ENCODE peak calls at places on chromosome 22, in six cellular contexts. I is H1; U is mucosa of descending colon; N is CD8-positive, alpha-beta T cell; C is AG04450; X is CD8-positive, alpha-beta memory T cell. W is an unnamed sample. For H3K9me3, the result is how much of the 10 kb centered on the place peaks cover.

GRCh38 chr22:21624120-21624879 is 5.5 kb downstream of the YDJC start:
- DNase-seq in I (peak), U (peak), N (no peak), C (no peak), X (peak), W (peak)

GRCh38 chr22:31496735-31497146 is 405 bp downstream of the SFI1 start:
- DNase-seq in I (no peak), U (no peak), N (peak), C (no peak), X (no peak), W (peak)

GRCh38 chr22:44108806-44109385 is 71.8 kb upstream of the PARVG start:
- DNase-seq in I (no peak), U (no peak), N (no peak), C (no peak), X (no peak), W (no peak)

GRCh38 chr22:29949872-29950271 is 66.9 kb downstream of the MTMR3 start:
- DNase-seq in I (no peak), U (no peak), N (no peak), C (no peak), X (no peak), W (no peak)

GRCh38 chr22:40394607-40395006 is 24.2 kb downstream of the SGSM3 start:
- DNase-seq in I (no peak), U (no peak), N (no peak), C (no peak), X (no peak), W (no peak)

GRCh38 chr22:34760276-34761008 is 305.5 kb upstream of the ISX start:
- DNase-seq in I (no peak), U (no peak), N (no peak), C (no peak), X (no peak), W (no peak)

GRCh38 chr22:33451851-33452469 is 393.8 kb upstream of the SYN3 start:
- DNase-seq in I (no peak), U (no peak), N (no peak), C (no peak), X (no peak), W (no peak)

GRCh38 chr22:37172266-37173245 is 15.5 kb downstream of the C1QTNF6 start:
- DNase-seq in I (no peak), U (no peak), N (no peak), C (no peak), X (no peak), W (no peak)

GRCh38 chr22:40572976-40573375 is 63.5 kb downstream of the MRTFA start:
- DNase-seq in I (no peak), U (no peak), N (no peak), C (no peak), X (no peak), W (no peak)

DNA sequence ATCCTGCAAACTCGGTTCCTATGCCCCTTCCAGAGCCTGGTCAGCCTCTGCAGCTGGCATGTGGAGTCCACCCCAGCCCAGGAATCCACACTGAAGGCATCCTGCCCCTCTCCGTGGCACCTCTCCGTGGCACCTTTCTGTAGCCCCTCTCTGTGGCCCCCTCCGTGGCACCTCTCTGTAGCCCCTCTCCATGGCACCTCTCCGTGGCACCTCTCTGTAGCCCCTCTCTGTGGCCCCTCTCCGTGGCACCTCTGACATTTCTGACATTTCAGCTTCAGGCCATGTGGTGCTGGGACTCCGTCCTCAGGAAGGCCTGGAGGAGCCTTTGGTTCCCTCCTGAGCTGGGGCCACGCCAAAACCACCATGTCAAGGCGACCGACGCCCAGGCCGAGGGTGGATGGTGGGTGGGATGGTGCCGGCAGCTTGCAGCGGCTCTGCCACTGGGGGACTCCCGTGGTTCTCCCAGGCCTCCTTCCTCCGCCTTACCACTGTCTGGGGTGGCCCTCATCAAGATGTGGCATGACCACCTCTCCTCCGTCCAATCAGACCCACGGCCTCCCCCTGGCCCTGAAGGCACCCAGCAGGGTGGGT is 1518.5 kb downstream of the BRD1 start:
- DNase-seq in I (no peak), U (no peak), N (no peak), C (no peak), X (no peak), W (no peak)
- H3K9me3 ChIP-seq in I (under half), U (under half), N (under half), C (half or more), X (under half), W (under half)

GRCh38 chr22:47304191-47304831 is 541.9 kb downstream of the TBC1D22A start:
- DNase-seq in I (no peak), U (no peak), N (no peak), C (no peak), X (no peak), W (no peak)
- H3K9me3 ChIP-seq in I (half or more), U (under half), N (under half), C (under half), X (under half), W (under half)

DNA sequence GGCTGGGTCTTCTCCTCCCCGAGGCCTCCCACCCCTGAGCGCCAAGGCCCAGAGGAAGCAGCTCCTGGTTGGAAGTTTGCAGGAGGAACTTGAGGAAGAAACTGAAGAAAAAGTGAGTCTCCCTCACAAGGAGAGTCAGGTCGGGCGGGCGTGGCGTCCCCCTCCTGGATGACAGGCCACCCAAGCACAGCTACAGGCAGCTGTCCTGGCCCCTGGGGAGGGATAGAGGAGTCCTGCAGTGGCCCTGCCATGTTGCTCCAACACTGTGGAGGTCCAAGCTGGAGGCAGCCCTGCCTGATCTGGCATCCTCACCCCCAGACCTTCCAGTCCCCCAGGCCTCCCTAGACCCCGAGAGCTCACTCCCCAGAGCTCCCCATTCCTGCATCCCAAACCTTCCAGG is 1150.1 kb downstream of the BRD1 start:
- DNase-seq in I (no peak), U (no peak), N (no peak), C (no peak), X (no peak), W (no peak)
- H3K9me3 ChIP-seq in I (under half), U (under half), N (under half), C (half or more), X (under half), W (under half)

GRCh38 chr22:45246060-45246985 is 5.6 kb upstream of the KIAA0930 start:
- DNase-seq in I (no peak), U (peak), N (no peak), C (peak), X (no peak), W (no peak)
- H3K9me3 ChIP-seq in I (under half), U (under half), N (under half), C (under half), X (under half), W (under half)

DNA sequence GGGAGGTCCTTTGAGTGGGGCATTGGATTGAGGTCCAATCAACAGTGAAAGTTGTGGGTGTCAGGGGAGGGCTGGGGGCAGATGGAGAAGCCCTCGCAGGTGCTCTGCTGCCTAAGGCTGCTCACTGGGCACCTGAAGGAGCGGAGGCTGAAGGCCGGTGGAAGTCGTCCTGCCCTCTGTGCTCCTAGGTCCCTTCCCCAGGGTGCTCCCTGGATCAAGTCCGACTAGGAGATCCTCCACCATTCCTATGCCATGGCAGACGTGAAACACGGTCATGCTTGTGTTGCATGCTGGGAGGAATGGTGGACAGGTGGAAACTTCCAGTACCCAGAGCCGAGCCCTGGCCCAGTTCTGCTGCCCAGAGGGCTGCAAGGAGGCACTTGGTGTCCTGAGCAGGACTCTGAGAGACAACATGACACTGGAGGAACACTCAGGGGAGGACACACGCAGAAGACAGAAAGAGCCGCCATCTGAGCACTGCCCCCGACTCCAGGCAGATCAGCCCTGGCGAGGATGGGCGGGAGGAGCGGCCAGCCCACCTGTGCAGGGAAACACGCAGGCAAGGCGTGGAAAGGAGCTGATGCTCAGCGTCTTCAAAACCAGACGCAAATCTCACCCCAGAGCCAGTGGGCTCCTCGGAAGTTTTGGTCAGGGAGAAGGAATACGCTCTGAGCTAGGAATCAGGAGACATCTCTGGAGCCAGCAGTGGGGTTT is 786.8 kb downstream of the BRD1 start:
- DNase-seq in I (no peak), U (no peak), N (no peak), C (no peak), X (no peak), W (no peak)
- H3K9me3 ChIP-seq in I (under half), U (under half), N (under half), C (half or more), X (under half), W (under half)

DNA sequence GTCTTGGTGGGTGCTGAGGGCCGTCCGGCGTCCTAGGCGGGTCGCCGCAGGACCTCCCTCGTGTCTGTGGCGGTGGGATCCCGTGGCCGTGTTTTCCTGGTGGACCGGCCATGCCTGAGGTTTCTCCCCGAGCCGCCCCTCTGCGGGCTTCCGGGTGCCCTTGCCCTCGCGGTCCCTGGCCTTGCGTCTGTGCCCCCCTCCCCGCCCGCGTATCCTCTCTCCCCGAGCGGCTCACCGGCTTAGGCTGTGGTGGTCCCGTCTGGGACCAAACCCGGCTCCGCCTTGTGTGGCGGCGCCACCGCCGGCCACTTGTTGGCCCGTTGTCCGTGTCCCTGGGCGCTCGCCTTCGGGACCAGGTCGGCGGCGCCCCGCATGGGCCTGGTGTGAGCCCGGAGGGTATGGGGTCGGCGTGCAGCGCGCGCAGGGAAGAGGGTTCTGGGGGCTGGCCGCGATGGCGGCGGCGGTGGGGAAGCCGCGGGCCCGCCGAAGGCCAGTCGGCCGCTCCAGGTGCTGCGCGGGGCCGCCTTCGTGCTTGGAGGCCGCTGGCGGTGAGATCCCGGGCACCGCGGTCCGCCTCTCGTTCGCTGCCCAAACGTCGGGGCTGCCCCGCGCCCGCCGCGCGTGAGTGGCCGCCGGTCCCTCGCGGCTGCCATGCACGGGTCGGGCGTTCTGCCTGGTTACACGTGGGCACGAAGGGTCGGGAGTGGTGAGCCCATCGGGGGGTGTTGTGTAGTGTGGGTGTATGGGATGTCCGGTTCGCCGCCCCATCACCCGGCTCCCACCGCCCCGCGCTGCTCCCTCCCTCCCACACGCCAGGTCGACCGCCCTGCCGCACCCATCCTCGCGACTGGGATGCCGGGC is 3899.1 kb upstream of the OR11H1 start:
- DNase-seq in I (no peak), U (no peak), N (no peak), C (no peak), X (no peak), W (no peak)
- H3K9me3 ChIP-seq in I (half or more), U (half or more), N (under half), C (half or more), X (under half), W (under half)

GRCh38 chr22:24576793-24577192 is 16.1 kb downstream of the LRRC75B start:
- DNase-seq in I (no peak), U (no peak), N (no peak), C (no peak), X (no peak), W (no peak)
- H3K9me3 ChIP-seq in I (under half), U (under half), N (under half), C (under half), X (under half), W (under half)

GRCh38 chr22:48821346-48822186 is 1006.1 kb downstream of the BRD1 start:
- DNase-seq in I (no peak), U (no peak), N (no peak), C (no peak), X (no peak), W (no peak)
- H3K9me3 ChIP-seq in I (under half), U (under half), N (under half), C (half or more), X (under half), W (under half)